ENCODE peak calls at places on chromosomes 3 and 15, in six cellular contexts. One of them, this sample, is unnamed.

GRCh38 chr15:80210612-80211554 is 41.1 kb downstream of the CTXND1 start:
- DNase-seq in iPS-NIHi11: no peak
- DNase-seq in CD8-positive, alpha-beta memory T cell: no peak
- DNase-seq in endothelial cell: no peak
- DNase-seq in activated T-cell treated with anti-CD3 and anti-CD28 coated beads for 1 hour: no peak
- DNase-seq in LoVo: peak
- DNase-seq in this sample: no peak

GRCh38 chr3:52315977-52316764 is at the start of gene DNAH1:
- DNase-seq in iPS-NIHi11: no peak
- DNase-seq in CD8-positive, alpha-beta memory T cell: peak
- DNase-seq in endothelial cell: no peak
- DNase-seq in activated T-cell treated with anti-CD3 and anti-CD28 coated beads for 1 hour: no peak
- DNase-seq in LoVo: no peak
- DNase-seq in this sample: no peak

GRCh38 chr3:12509466-12509865 is 25.2 kb downstream of the TSEN2 start:
- DNase-seq in iPS-NIHi11: no peak
- DNase-seq in CD8-positive, alpha-beta memory T cell: no peak
- DNase-seq in endothelial cell: no peak
- DNase-seq in activated T-cell treated with anti-CD3 and anti-CD28 coated beads for 1 hour: no peak
- DNase-seq in LoVo: no peak
- DNase-seq in this sample: no peak

GRCh38 chr3:49602877-49603411 is 48.7 kb downstream of the BSN start:
- DNase-seq in iPS-NIHi11: no peak
- DNase-seq in CD8-positive, alpha-beta memory T cell: peak
- DNase-seq in endothelial cell: no peak
- DNase-seq in activated T-cell treated with anti-CD3 and anti-CD28 coated beads for 1 hour: peak
- DNase-seq in LoVo: peak
- DNase-seq in this sample: no peak

GRCh38 chr3:73622135-73622534 is 2.6 kb downstream of the PDZRN3 start:
- DNase-seq in iPS-NIHi11: peak
- DNase-seq in CD8-positive, alpha-beta memory T cell: no peak
- DNase-seq in endothelial cell: no peak
- DNase-seq in activated T-cell treated with anti-CD3 and anti-CD28 coated beads for 1 hour: no peak
- DNase-seq in LoVo: no peak
- DNase-seq in this sample: no peak

GRCh38 chr3:12396475-12396874 is 87.8 kb upstream of the TSEN2 start:
- DNase-seq in iPS-NIHi11: no peak
- DNase-seq in CD8-positive, alpha-beta memory T cell: no peak
- DNase-seq in endothelial cell: no peak
- DNase-seq in activated T-cell treated with anti-CD3 and anti-CD28 coated beads for 1 hour: no peak
- DNase-seq in LoVo: no peak
- DNase-seq in this sample: no peak

GRCh38 chr3:23949784-23950183 is 4.7 kb downstream of the NR1D2 start:
- DNase-seq in iPS-NIHi11: no peak
- DNase-seq in CD8-positive, alpha-beta memory T cell: no peak
- DNase-seq in endothelial cell: no peak
- DNase-seq in activated T-cell treated with anti-CD3 and anti-CD28 coated beads for 1 hour: no peak
- DNase-seq in LoVo: no peak
- DNase-seq in this sample: no peak

GRCh38 chr3:66483006-66483928 is 17.6 kb downstream of the LRIG1 start:
- DNase-seq in iPS-NIHi11: no peak
- DNase-seq in CD8-positive, alpha-beta memory T cell: peak
- DNase-seq in endothelial cell: no peak
- DNase-seq in activated T-cell treated with anti-CD3 and anti-CD28 coated beads for 1 hour: no peak
- DNase-seq in LoVo: no peak
- DNase-seq in this sample: no peak

GRCh38 chr3:123668906-123669305 is 84.1 kb upstream of the HACD2 start:
- DNase-seq in iPS-NIHi11: no peak
- DNase-seq in CD8-positive, alpha-beta memory T cell: no peak
- DNase-seq in endothelial cell: no peak
- DNase-seq in activated T-cell treated with anti-CD3 and anti-CD28 coated beads for 1 hour: no peak
- DNase-seq in LoVo: no peak
- DNase-seq in this sample: no peak

GRCh38 chr3:126125781-126126251 is 41.9 kb upstream of the SLC41A3 start:
- DNase-seq in iPS-NIHi11: no peak
- DNase-seq in CD8-positive, alpha-beta memory T cell: peak
- DNase-seq in endothelial cell: no peak
- DNase-seq in activated T-cell treated with anti-CD3 and anti-CD28 coated beads for 1 hour: no peak
- DNase-seq in LoVo: no peak
- DNase-seq in this sample: no peak

GRCh38 chr3:11736136-11736833 is 92.6 kb upstream of the VGLL4 start:
- DNase-seq in iPS-NIHi11: no peak
- DNase-seq in CD8-positive, alpha-beta memory T cell: no peak
- DNase-seq in endothelial cell: no peak
- DNase-seq in activated T-cell treated with anti-CD3 and anti-CD28 coated beads for 1 hour: no peak
- DNase-seq in LoVo: no peak
- DNase-seq in this sample: no peak

GRCh38 chr3:187935623-187936156 is 190.4 kb upstream of the BCL6 start:
- DNase-seq in iPS-NIHi11: no peak
- DNase-seq in CD8-positive, alpha-beta memory T cell: peak
- DNase-seq in endothelial cell: no peak
- DNase-seq in activated T-cell treated with anti-CD3 and anti-CD28 coated beads for 1 hour: no peak
- DNase-seq in LoVo: no peak
- DNase-seq in this sample: no peak

GRCh38 chr3:169389211-169389924 is 274.1 kb downstream of the MECOM start:
- DNase-seq in iPS-NIHi11: no peak
- DNase-seq in CD8-positive, alpha-beta memory T cell: no peak
- DNase-seq in endothelial cell: no peak
- DNase-seq in activated T-cell treated with anti-CD3 and anti-CD28 coated beads for 1 hour: no peak
- DNase-seq in LoVo: peak
- DNase-seq in this sample: no peak

GRCh38 chr3:45113625-45114050 is 32.5 kb downstream of the CDCP1 start:
- DNase-seq in iPS-NIHi11: no peak
- DNase-seq in CD8-positive, alpha-beta memory T cell: no peak
- DNase-seq in endothelial cell: no peak
- DNase-seq in activated T-cell treated with anti-CD3 and anti-CD28 coated beads for 1 hour: no peak
- DNase-seq in LoVo: no peak
- DNase-seq in this sample: no peak

GRCh38 chr3:36991147-36991546 is 1.8 kb downstream of the EPM2AIP1 start:
- DNase-seq in iPS-NIHi11: no peak
- DNase-seq in CD8-positive, alpha-beta memory T cell: no peak
- DNase-seq in endothelial cell: no peak
- DNase-seq in activated T-cell treated with anti-CD3 and anti-CD28 coated beads for 1 hour: no peak
- DNase-seq in LoVo: no peak
- DNase-seq in this sample: no peak

GRCh38 chr3:43773273-43774104 is 82.8 kb downstream of the ABHD5 start:
- DNase-seq in iPS-NIHi11: no peak
- DNase-seq in CD8-positive, alpha-beta memory T cell: no peak
- DNase-seq in endothelial cell: no peak
- DNase-seq in activated T-cell treated with anti-CD3 and anti-CD28 coated beads for 1 hour: no peak
- DNase-seq in LoVo: no peak
- DNase-seq in this sample: peak

GRCh38 chr3:135927170-135927569 is 38.4 kb upstream of the PPP2R3A start:
- DNase-seq in iPS-NIHi11: no peak
- DNase-seq in CD8-positive, alpha-beta memory T cell: no peak
- DNase-seq in endothelial cell: no peak
- DNase-seq in activated T-cell treated with anti-CD3 and anti-CD28 coated beads for 1 hour: no peak
- DNase-seq in LoVo: no peak
- DNase-seq in this sample: no peak

GRCh38 chr15:36469567-36469966 is 109.9 kb upstream of the CDIN1 start:
- DNase-seq in iPS-NIHi11: no peak
- DNase-seq in CD8-positive, alpha-beta memory T cell: no peak
- DNase-seq in endothelial cell: no peak
- DNase-seq in activated T-cell treated with anti-CD3 and anti-CD28 coated beads for 1 hour: no peak
- DNase-seq in LoVo: no peak
- DNase-seq in this sample: no peak

GRCh38 chr3:153897025-153897723 is 224.0 kb upstream of the ARHGEF26 start:
- DNase-seq in iPS-NIHi11: no peak
- DNase-seq in CD8-positive, alpha-beta memory T cell: no peak
- DNase-seq in endothelial cell: no peak
- DNase-seq in activated T-cell treated with anti-CD3 and anti-CD28 coated beads for 1 hour: no peak
- DNase-seq in LoVo: no peak
- DNase-seq in this sample: no peak